ENCODE peak calls at places on chromosomes 3 and 15, in seven cellular contexts. R, V, X, M, L, B and J are unnamed samples.

GRCh38 chr3:129563850-129564535 is 21.0 kb downstream of the H1-8 start:
- DNase-seq in R (no peak), V (no peak), X (no peak), M (no peak), L (no peak), B (no peak), J (peak)

GRCh38 chr3:52433328-52434060 is 11.4 kb downstream of the SEMA3G start:
- DNase-seq in R (no peak), V (no peak), X (peak), M (no peak), L (no peak), B (no peak), J (no peak)

GRCh38 chr3:96803860-96804259 is 10.5 kb upstream of the EPHA6 start:
- DNase-seq in R (no peak), V (no peak), X (no peak), M (no peak), L (no peak), B (no peak), J (no peak)

GRCh38 chr15:68192804-68193521 is 12.2 kb downstream of the CALML4 start:
- DNase-seq in R (no peak), V (no peak), X (no peak), M (no peak), L (no peak), B (no peak), J (no peak)

GRCh38 chr3:64740232-64740631 is 52.4 kb upstream of the ADAMTS9 start:
- DNase-seq in R (no peak), V (no peak), X (no peak), M (no peak), L (peak), B (peak), J (peak)

GRCh38 chr15:75727851-75728715 is 15.4 kb upstream of the CSPG4 start:
- DNase-seq in R (no peak), V (no peak), X (peak), M (no peak), L (no peak), B (peak), J (peak)

GRCh38 chr3:40800343-40800742 is 275.6 kb downstream of the ZNF621 start:
- DNase-seq in R (peak), V (no peak), X (no peak), M (peak), L (peak), B (peak), J (peak)

GRCh38 chr15:101188517-101189340 is 63.1 kb downstream of the CHSY1 start:
- DNase-seq in R (no peak), V (no peak), X (no peak), M (peak), L (peak), B (peak), J (peak)

GRCh38 chr3:45943207-45943846 is at the start of gene CXCR6:
- DNase-seq in R (no peak), V (no peak), X (no peak), M (no peak), L (peak), B (no peak), J (no peak)

GRCh38 chr3:192861972-192862371 is 55.7 kb downstream of the MB21D2 start:
- DNase-seq in R (no peak), V (no peak), X (no peak), M (no peak), L (no peak), B (no peak), J (no peak)

GRCh38 chr3:66039590-66039887 is 821 bp upstream of the MAGI1 start:
- DNase-seq in R (no peak), V (no peak), X (peak), M (no peak), L (no peak), B (peak), J (no peak)

GRCh38 chr15:33882921-33883320 is 85.4 kb upstream of the CHRM5 start:
- DNase-seq in R (no peak), V (no peak), X (no peak), M (no peak), L (no peak), B (no peak), J (no peak)

GRCh38 chr3:45628746-45629145 is 34.2 kb downstream of the LIMD1 start:
- DNase-seq in R (no peak), V (no peak), X (no peak), M (no peak), L (peak), B (no peak), J (no peak)

GRCh38 chr3:100971776-100972175 is 21.4 kb downstream of the ABI3BP start:
- DNase-seq in R (no peak), V (no peak), X (no peak), M (no peak), L (no peak), B (no peak), J (no peak)

GRCh38 chr15:47750740-47751262 is 33.5 kb downstream of the SEMA6D start:
- DNase-seq in R (no peak), V (no peak), X (no peak), M (no peak), L (no peak), B (no peak), J (no peak)

GRCh38 chr3:142586803-142587406 is 8.4 kb upstream of the ATR start:
- DNase-seq in R (peak), V (no peak), X (peak), M (peak), L (peak), B (peak), J (peak)

GRCh38 chr3:141150431-141150830 is 81.2 kb upstream of the PXYLP1 start:
- DNase-seq in R (no peak), V (no peak), X (no peak), M (no peak), L (no peak), B (no peak), J (no peak)

GRCh38 chr3:11085078-11085840 is 69.0 kb upstream of the HRH1 start:
- DNase-seq in R (no peak), V (no peak), X (no peak), M (no peak), L (peak), B (no peak), J (peak)

GRCh38 chr15:66862111-66862815 is 160.2 kb downstream of the SMAD6 start:
- DNase-seq in R (no peak), V (peak), X (no peak), M (no peak), L (no peak), B (no peak), J (no peak)

GRCh38 chr3:16668776-16669545 is 63.7 kb upstream of the DAZL start:
- DNase-seq in R (no peak), V (no peak), X (no peak), M (no peak), L (no peak), B (no peak), J (no peak)

GRCh38 chr15:39455502-39455991 is 125.3 kb upstream of the THBS1 start:
- DNase-seq in R (no peak), V (no peak), X (no peak), M (no peak), L (peak), B (no peak), J (peak)

GRCh38 chr3:94249491-94250079 is 186.7 kb downstream of the NSUN3 start:
- DNase-seq in R (peak), V (no peak), X (peak), M (no peak), L (peak), B (peak), J (peak)

GRCh38 chr3:59451041-59451763 is 401.4 kb upstream of the CFAP20DC start:
- DNase-seq in R (no peak), V (no peak), X (peak), M (no peak), L (no peak), B (no peak), J (no peak)

GRCh38 chr3:32734756-32735155 is 49.8 kb downstream of the CNOT10 start:
- DNase-seq in R (no peak), V (no peak), X (no peak), M (no peak), L (no peak), B (no peak), J (no peak)

GRCh38 chr3:50617096-50617791 is at the start of gene MAPKAPK3:
- DNase-seq in R (no peak), V (no peak), X (peak), M (no peak), L (no peak), B (peak), J (no peak)

GRCh38 chr3:146542179-146542578 is 2.2 kb downstream of the PLSCR1 start:
- DNase-seq in R (no peak), V (no peak), X (no peak), M (no peak), L (peak), B (no peak), J (no peak)

GRCh38 chr3:25455316-25456232 is 27.5 kb downstream of the RARB start:
- DNase-seq in R (no peak), V (no peak), X (no peak), M (no peak), L (no peak), B (peak), J (peak)

GRCh38 chr3:37861540-37862051 is at the start of gene CTDSPL:
- DNase-seq in R (no peak), V (no peak), X (peak), M (no peak), L (peak), B (no peak), J (peak)

GRCh38 chr3:53808496-53808895 is 37.7 kb downstream of the CHDH start:
- DNase-seq in R (no peak), V (no peak), X (no peak), M (no peak), L (no peak), B (no peak), J (no peak)

GRCh38 chr3:168952551-168952950 is 711.0 kb downstream of the MECOM start:
- DNase-seq in R (no peak), V (no peak), X (peak), M (no peak), L (peak), B (peak), J (peak)

GRCh38 chr3:109825971-109826810 is 488.8 kb upstream of the DPPA4 start:
- DNase-seq in R (no peak), V (no peak), X (no peak), M (no peak), L (no peak), B (no peak), J (no peak)

GRCh38 chr3:82353281-82354171 is 592.1 kb upstream of the GBE1 start:
- DNase-seq in R (no peak), V (no peak), X (no peak), M (peak), L (no peak), B (no peak), J (no peak)

GRCh38 chr15:98455899-98456298 is 192.4 kb upstream of the IGF1R start:
- DNase-seq in R (no peak), V (no peak), X (no peak), M (no peak), L (no peak), B (no peak), J (peak)

GRCh38 chr3:16243706-16244490 is 20.8 kb downstream of the DPH3 start:
- DNase-seq in R (no peak), V (no peak), X (peak), M (no peak), L (peak), B (peak), J (peak)

GRCh38 chr3:12954891-12955650 is 113.7 kb upstream of the RPL32 start:
- DNase-seq in R (no peak), V (no peak), X (no peak), M (no peak), L (no peak), B (peak), J (peak)
- H3K4me3 ChIP-seq in R (no peak), V (no peak), X (no peak), M (no peak), L (no peak), B (no peak), J (no peak)

DNA sequence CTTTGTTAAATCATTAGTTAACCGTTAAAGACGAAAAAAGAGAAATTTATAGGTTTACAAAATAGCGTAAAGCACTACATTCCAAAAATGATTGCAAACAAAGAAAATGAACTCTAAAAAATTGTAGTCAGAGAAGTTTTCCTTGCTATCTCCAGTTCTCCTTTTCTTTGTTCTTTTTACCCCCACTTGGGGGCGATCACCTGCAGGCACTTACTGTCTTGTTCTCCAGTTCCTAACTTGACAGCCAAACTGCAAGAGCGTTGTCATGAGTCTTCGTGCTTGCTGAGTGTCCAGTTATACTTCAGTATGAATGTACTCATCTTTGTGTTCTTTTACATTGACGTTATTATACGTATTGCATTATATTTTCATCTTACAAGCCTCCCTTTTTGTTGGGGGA is 54.5 kb downstream of the CHD2 start:
- DNase-seq in R (no peak), V (no peak), X (peak), M (no peak), L (no peak), B (no peak), J (no peak)
- TF ChIP-seq CTCF in R (peak), V (no peak), X (peak), M (peak), L (peak), B (peak), J (peak)

GRCh38 chr3:49108346-49108745 is 3.8 kb upstream of the QARS1 start:
- DNase-seq in R (no peak), V (no peak), X (no peak), M (no peak), L (no peak), B (no peak), J (no peak)

GRCh38 chr3:49100046-49100615 is 4.4 kb downstream of the QARS1 start:
- DNase-seq in R (no peak), V (no peak), X (no peak), M (no peak), L (no peak), B (no peak), J (no peak)

GRCh38 chr3:49104052-49104426 is 518 bp downstream of the QARS1 start:
- DNase-seq in R (no peak), V (no peak), X (no peak), M (no peak), L (no peak), B (no peak), J (no peak)

GRCh38 chr3:49098910-49099630 is 5.2 kb upstream of the QRICH1 start:
- DNase-seq in R (no peak), V (no peak), X (no peak), M (no peak), L (no peak), B (no peak), J (no peak)

GRCh38 chr3:49104427-49105291 is at the start of gene QARS1:
- DNase-seq in R (no peak), V (no peak), X (peak), M (peak), L (peak), B (peak), J (peak)
- H3K4me3 ChIP-seq in R (peak), V (peak), X (peak), M (peak), L (peak), B (peak), J (peak)

GRCh38 chr3:145089337-145089736 is 1071.6 kb downstream of the PLOD2 start:
- DNase-seq in R (no peak), V (no peak), X (no peak), M (no peak), L (no peak), B (no peak), J (no peak)

GRCh38 chr3:145088917-145089316 is 1072.1 kb downstream of the PLOD2 start:
- DNase-seq in R (no peak), V (no peak), X (no peak), M (no peak), L (no peak), B (no peak), J (no peak)

GRCh38 chr3:145087038-145087437 is 1073.9 kb downstream of the PLOD2 start:
- DNase-seq in R (no peak), V (no peak), X (no peak), M (no peak), L (no peak), B (no peak), J (peak)
- TF ChIP-seq CTCF in R (no peak), V (no peak), X (no peak), M (no peak), L (no peak), B (no peak), J (no peak)

GRCh38 chr3:8507496-8507895 is 5.9 kb downstream of the LMCD1 start:
- DNase-seq in R (no peak), V (no peak), X (no peak), M (no peak), L (no peak), B (no peak), J (no peak)
- H3K4me3 ChIP-seq in R (no peak), V (no peak), X (no peak), M (no peak), L (no peak), B (no peak), J (no peak)

DNA sequence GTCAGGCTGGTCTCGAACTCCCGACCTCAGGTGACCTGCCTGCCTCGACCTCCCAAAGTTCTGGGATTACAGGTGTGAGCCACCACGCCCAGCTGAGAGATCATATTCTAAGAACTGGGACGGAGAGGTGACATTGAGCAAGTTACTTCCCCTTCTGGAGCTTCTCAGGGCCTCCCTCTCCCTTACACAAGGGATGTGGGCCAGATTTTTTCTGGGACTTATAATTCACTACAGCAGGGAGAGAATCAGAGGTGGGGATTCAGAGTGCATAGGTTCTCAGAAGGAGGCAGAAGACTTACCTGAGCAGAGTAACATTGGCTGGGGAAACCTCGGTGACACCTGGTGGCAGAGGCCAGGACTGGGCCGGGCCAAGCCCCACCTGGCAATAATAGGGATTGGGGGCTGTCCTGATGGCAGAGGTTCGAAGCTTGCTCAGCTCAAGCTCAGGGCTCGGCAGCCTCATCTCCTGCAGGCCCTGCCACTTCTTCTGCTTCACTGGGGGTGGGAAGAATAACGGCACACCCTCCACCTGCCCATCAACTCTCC is 6.8 kb downstream of the LTK start:
- DNase-seq in R (no peak), V (no peak), X (no peak), M (no peak), L (no peak), B (no peak), J (no peak)
- TF ChIP-seq CTCF in R (no peak), V (no peak), X (no peak), M (no peak), L (no peak), B (no peak), J (no peak)

GRCh38 chr3:98766924-98767323 is 3.8 kb downstream of the ST3GAL6 start:
- DNase-seq in R (no peak), V (no peak), X (no peak), M (no peak), L (no peak), B (no peak), J (no peak)

GRCh38 chr3:98763076-98763475 is at the start of gene ST3GAL6:
- DNase-seq in R (no peak), V (no peak), X (no peak), M (no peak), L (peak), B (peak), J (no peak)

GRCh38 chr3:98763814-98764691 is 913 bp downstream of the ST3GAL6 start:
- DNase-seq in R (no peak), V (no peak), X (no peak), M (no peak), L (no peak), B (peak), J (no peak)

GRCh38 chr3:98765721-98766120 is 2.6 kb downstream of the ST3GAL6 start:
- DNase-seq in R (no peak), V (no peak), X (no peak), M (no peak), L (no peak), B (peak), J (no peak)

GRCh38 chr3:98764692-98765002 is 1.5 kb downstream of the ST3GAL6 start:
- DNase-seq in R (no peak), V (no peak), X (no peak), M (peak), L (no peak), B (no peak), J (no peak)
- H3K4me3 ChIP-seq in R (no peak), V (no peak), X (no peak), M (no peak), L (no peak), B (no peak), J (no peak)

DNA sequence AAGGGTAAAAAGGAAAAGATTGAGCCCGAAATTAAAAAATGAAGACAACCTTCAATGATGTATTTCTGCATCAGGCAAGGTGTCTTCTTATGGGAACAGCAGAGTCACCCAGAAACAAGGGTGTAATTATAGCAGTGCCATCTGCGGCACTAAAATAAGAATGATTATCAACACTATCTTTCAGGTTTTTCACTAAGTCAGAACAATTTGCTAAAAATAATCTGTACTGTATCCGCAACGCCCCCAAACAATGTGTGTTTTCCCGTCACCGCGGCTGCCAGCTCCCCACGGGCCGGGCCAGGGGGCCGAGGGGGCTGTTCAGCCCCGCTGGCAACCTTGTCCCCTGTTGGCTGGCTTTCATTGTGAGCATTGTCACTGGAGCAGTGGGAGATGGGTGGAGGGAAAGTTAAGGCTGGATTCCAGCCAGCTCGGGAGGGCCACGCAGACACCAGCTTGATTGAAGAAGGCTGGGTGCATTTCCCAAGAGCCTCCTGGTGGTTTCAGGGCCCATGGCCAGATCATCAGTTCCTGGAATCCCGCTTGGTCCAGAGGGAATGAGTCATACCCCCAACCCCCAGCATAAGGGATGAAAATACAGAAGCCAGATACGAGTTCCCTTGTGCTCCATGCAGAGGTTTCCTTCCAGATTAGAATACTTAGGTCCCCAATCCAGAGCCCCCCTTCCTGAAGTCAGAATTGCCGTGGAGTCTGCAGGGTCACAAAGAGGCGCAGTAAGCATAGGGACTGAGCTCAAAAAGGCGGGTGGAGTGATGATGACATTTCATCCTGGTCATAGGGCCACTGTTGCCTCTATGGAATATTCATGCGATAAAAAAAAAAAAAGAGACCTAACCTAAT is 90.2 kb upstream of the KLF13 start:
- DNase-seq in R (no peak), V (no peak), X (peak), M (peak), L (peak), B (peak), J (peak)
- TF ChIP-seq CTCF in R (no peak), V (no peak), X (no peak), M (peak), L (no peak), B (peak), J (no peak)

GRCh38 chr15:90519688-90520087 is 10.0 kb upstream of the CRTC3 start:
- DNase-seq in R (no peak), V (no peak), X (no peak), M (no peak), L (peak), B (peak), J (peak)

GRCh38 chr15:90529008-90529368 is 735 bp upstream of the CRTC3 start:
- DNase-seq in R (no peak), V (no peak), X (no peak), M (no peak), L (no peak), B (no peak), J (no peak)

GRCh38 chr15:90520365-90520764 is 9.4 kb upstream of the CRTC3 start:
- DNase-seq in R (no peak), V (no peak), X (no peak), M (no peak), L (no peak), B (no peak), J (no peak)

GRCh38 chr15:90523373-90523772 is 6.3 kb upstream of the CRTC3 start:
- DNase-seq in R (no peak), V (no peak), X (no peak), M (no peak), L (no peak), B (no peak), J (no peak)
- H3K4me3 ChIP-seq in R (no peak), V (no peak), X (no peak), M (no peak), L (no peak), B (no peak), J (no peak)